ENCODE peak calls at places on chromosomes 3 and 15, in five cellular contexts. Q, D, S, L and A are unnamed samples.

GRCh38 chr3:74648102-74648501 is 33.6 kb upstream of the CNTN3 start:
- DNase-seq in D (no peak), L (no peak), S (no peak), Q (no peak), A (no peak)

GRCh38 chr3:118943597-118943996 is 91.0 kb downstream of the IGSF11 start:
- DNase-seq in S (no peak), L (no peak), Q (no peak), D (no peak), A (no peak)

GRCh38 chr3:196406806-196407470 is 25.3 kb downstream of the UBXN7 start:
- DNase-seq in S (no peak), D (no peak), L (no peak), Q (peak; percentile 11), A (no peak)

GRCh38 chr3:7144696-7145308 is 283.9 kb downstream of the GRM7 start:
- DNase-seq in D (no peak), Q (peak; percentile 42), L (no peak), S (no peak), A (no peak)

GRCh38 chr3:13879946-13880810 is at the start of gene WNT7A:
- DNase-seq in Q (peak; percentile 41), L (peak; percentile 71), D (no peak), S (no peak), A (peak; percentile 90)

GRCh38 chr3:172078721-172079120 is 39.3 kb downstream of the FNDC3B start:
- DNase-seq in Q (no peak), L (no peak), D (no peak), S (no peak), A (no peak)

GRCh38 chr3:90253131-90253530 is 1145.7 kb downstream of the EPHA3 start:
- DNase-seq in S (no peak), L (no peak), D (no peak), Q (no peak), A (no peak)

GRCh38 chr15:75945953-75946352 is 42.3 kb downstream of the FBXO22 start:
- DNase-seq in D (no peak), S (no peak), L (no peak), Q (no peak), A (no peak)

GRCh38 chr3:12536423-12536822 is 8.9 kb downstream of the MKRN2OS start:
- DNase-seq in Q (no peak), D (no peak), L (no peak), S (no peak), A (no peak)

GRCh38 chr15:52682776-52683175 is 3.6 kb upstream of the ATOSA start:
- DNase-seq in D (no peak), S (no peak), L (no peak), Q (no peak), A (no peak)

GRCh38 chr15:57510647-57511046 is 81.1 kb upstream of the MYZAP start:
- DNase-seq in S (no peak), Q (no peak), L (no peak), D (no peak), A (peak; percentile 47)

GRCh38 chr15:35657679-35658201 is 111.8 kb upstream of the DPH6 start:
- DNase-seq in S (no peak), Q (no peak), L (no peak), D (no peak), A (no peak)

GRCh38 chr3:118029049-118029448 is 1005.6 kb downstream of the IGSF11 start:
- DNase-seq in D (no peak), L (no peak), S (no peak), Q (no peak), A (no peak)

GRCh38 chr3:15933439-15934144 is 135.8 kb upstream of the ANKRD28 start:
- DNase-seq in L (no peak), S (no peak), Q (no peak), D (no peak), A (no peak)

GRCh38 chr15:27587810-27588209 is 511.3 kb downstream of the OCA2 start:
- DNase-seq in S (no peak), L (no peak), Q (no peak), D (no peak), A (no peak)

GRCh38 chr15:38528279-38528678 is 36.3 kb downstream of the RASGRP1 start:
- DNase-seq in Q (no peak), D (no peak), S (no peak), L (no peak), A (no peak)

GRCh38 chr15:77530576-77530975 is 102.1 kb downstream of the LINGO1 start:
- DNase-seq in D (no peak), S (no peak), L (no peak), Q (no peak), A (no peak)

GRCh38 chr15:31098953-31099740 is 2.4 kb downstream of the TRPM1 start:
- DNase-seq in Q (no peak), D (no peak), L (no peak), S (no peak), A (no peak)

GRCh38 chr15:58517682-58518525 is 86.1 kb downstream of the LIPC start:
- DNase-seq in D (no peak), L (no peak), S (no peak), Q (no peak), A (peak; percentile 41)

GRCh38 chr3:46407976-46408375 is 917 bp downstream of the CCRL2 start:
- DNase-seq in L (no peak), D (no peak), S (no peak), Q (no peak), A (no peak)

GRCh38 chr3:170419301-170420087 is 826 bp downstream of the CLDN11 start:
- DNase-seq in L (peak; percentile 81), S (no peak), D (peak; percentile 67), Q (no peak), A (peak; percentile 88)

GRCh38 chr3:70580021-70580420 is 267.6 kb upstream of the MDFIC2 start:
- DNase-seq in L (no peak), D (no peak), Q (no peak), S (no peak), A (no peak)

GRCh38 chr3:57100046-57100695 is 39.7 kb downstream of the SPATA12 start:
- DNase-seq in L (no peak), D (peak; percentile 85), S (peak; percentile 71), Q (peak; percentile 60), A (peak; percentile 53)

GRCh38 chr3:160602259-160602658 is 36.9 kb upstream of the KPNA4 start:
- DNase-seq in Q (no peak), L (no peak), D (no peak), S (no peak), A (no peak)
- H3K27ac ChIP-seq in Q (no peak overlapping the region), L (no peak overlapping the region), D (no peak overlapping the region), S (no peak overlapping the region), A (no peak overlapping the region)

DNA sequence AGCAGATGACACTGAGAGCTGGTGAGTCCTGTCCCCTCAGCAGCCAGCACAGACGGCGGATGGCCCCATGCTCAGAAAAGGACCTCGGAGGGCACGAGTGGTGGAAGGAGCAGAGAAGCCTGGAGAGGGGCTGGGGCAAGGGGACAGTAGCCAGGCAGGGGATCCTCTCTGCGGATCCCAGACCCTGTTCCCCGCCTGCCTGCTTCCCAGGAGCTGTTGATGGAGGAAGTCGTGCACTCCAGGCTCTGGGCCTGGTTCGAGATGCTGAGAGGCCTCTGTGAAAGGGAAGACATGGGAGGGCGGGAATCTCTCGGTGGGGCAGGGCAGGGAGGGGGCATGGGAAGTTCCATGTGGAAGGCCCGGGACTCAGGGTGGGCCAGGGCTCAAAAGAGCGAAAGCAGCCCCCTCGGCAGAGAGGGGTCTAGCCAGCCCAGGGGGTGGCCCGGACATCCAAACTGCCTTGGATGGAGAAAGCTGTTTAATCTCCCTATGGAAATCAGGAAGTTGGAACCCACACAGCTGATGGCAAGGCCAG is 47.9 kb upstream of the MAGEF1 start:
- DNase-seq in D (no peak), Q (no peak), S (no peak), L (no peak), A (no peak)
- H3K4me3 ChIP-seq in D (no peak overlapping the region), Q (no peak overlapping the region), S (no peak overlapping the region), L (no peak overlapping the region), A (no peak overlapping the region)

DNA sequence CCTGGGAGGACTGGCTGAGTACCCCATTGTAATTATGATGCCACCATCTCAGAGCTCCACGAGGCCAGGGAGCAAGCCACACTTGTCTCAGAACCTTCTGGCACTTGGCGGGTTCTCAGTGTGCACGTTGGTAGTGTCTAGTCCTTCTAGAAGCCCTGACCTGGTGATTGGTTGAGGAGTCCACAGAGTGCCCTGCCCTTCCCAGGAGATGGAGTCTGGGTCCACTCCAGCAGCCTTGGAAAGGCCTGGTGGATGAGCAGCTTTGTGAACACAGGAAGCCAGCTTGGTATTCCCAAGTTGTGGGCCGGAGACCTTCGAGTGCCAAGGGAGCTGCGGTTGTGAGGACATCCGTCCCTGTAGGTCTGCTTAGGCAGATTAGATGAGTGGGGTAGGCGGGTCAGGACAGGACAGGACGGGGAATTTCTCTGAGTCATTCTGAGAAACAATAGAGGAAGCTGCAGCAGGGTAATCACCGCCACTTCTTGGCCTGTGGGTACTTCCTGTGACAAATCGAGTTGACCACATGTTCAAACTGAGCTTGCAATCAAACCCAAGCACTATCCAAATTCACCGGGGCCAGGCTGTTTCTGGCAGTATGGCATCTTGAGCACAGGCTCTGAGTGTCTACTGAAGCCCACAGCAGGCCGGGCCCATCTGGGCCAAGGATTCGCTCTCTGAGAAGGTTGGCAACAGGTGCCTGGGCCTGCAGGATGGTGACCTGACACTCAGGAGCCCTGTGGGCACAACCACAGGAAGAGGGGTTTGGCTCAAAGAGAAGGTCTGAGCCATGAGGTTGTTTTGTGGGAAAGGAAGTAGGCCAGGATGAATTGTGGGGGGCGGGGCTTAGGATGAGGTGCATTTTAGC is 71.5 kb upstream of the PLXNA1 start:
- DNase-seq in D (no peak), L (no peak), Q (peak; percentile 79), S (peak; percentile 60), A (no peak)
- TF ChIP-seq EP300 in D (no peak), L (no peak), Q (no peak), S (no peak), A (no peak)

DNA sequence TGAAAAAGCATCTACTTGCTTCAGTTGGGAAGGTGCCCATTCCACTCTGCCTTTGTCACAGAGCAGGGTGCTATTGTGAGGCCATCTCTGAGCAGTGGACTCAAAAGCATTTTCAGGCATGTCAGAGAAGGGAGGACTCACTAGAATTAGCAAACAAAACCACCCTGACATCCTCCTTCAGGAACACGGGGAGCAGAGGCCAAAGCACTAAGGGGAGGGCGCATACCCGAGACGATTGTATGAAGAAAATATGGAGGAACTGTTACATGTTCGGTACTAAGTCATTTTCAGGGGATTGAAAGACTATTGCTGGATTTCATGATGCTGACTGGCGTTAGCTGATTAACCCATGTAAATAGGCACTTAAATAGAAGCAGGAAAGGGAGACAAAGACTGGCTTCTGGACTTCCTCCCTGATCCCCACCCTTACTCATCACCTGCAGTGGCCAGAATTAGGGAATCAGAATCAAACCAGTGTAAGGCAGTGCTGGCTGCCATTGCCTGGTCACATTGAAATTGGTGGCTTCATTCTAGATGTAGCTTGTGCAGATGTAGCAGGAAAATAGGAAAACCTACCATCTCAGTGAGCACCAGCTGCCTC is 14.8 kb downstream of the THBS1 start:
- DNase-seq in L (no peak), Q (no peak), S (peak; percentile 26), D (no peak), A (no peak)
- H3K27ac ChIP-seq in L (no peak overlapping the region), Q (peak overlapping the region; percentile 53), S (peak overlapping the region; percentile 76), D (no peak overlapping the region), A (no peak overlapping the region)

DNA sequence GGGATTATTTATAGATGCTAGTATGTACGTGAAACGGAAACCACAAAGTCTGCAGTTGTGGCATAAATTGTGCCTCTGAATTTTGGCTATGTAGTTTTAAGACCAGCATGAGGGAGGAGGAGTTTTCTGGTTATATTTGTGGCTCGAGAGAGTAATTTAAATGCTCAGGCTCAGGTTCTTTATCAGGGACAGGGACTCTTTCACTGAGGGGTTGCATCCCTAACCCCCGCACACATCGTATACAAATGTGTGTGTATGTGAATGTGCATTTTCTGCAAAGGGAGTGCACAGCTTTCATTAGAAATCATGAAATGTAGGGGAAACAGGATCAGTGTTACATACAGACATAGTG is 12.6 kb downstream of the GCSAM start:
- DNase-seq in S (no peak), L (no peak), Q (no peak), D (no peak), A (no peak)
- H3K4me3 ChIP-seq in S (no peak overlapping the region), L (no peak overlapping the region), Q (no peak overlapping the region), D (no peak overlapping the region), A (no peak overlapping the region)